ENCODE peak calls at places on chromosomes 4 and X, in seven cellular contexts. One of them, this sample, is unnamed.

GRCh38 chrX:43964936-43965335 is 8.3 kb downstream of the NDP start:
- DNase-seq in cardiac muscle cell: no peak
- DNase-seq in adrenal gland: no peak
- DNase-seq in GM23248: peak; percentile 43
- DNase-seq in stomach: no peak
- DNase-seq in HCT116: no peak
- DNase-seq in A673: no peak
- DNase-seq in this sample: no peak

GRCh38 chrX:17860811-17861495 is at the start of gene RAI2:
- DNase-seq in cardiac muscle cell: peak; percentile 41
- DNase-seq in adrenal gland: peak; percentile 30
- DNase-seq in GM23248: no peak
- DNase-seq in stomach: peak; percentile 59
- DNase-seq in HCT116: no peak
- DNase-seq in A673: peak; percentile 7
- DNase-seq in this sample: peak; percentile 38

GRCh38 chrX:79081895-79082512 is 62.5 kb upstream of the GPR174 start:
- DNase-seq in cardiac muscle cell: peak; percentile 8
- DNase-seq in adrenal gland: no peak
- DNase-seq in GM23248: peak; percentile 28
- DNase-seq in stomach: no peak
- DNase-seq in HCT116: no peak
- DNase-seq in A673: peak; percentile 86
- DNase-seq in this sample: no peak

GRCh38 chr4:152415980-152416379 is 119.9 kb downstream of the FBXW7 start:
- DNase-seq in cardiac muscle cell: no peak
- DNase-seq in adrenal gland: no peak
- DNase-seq in GM23248: peak; percentile 66
- DNase-seq in stomach: no peak
- DNase-seq in HCT116: no peak
- DNase-seq in A673: no peak
- DNase-seq in this sample: no peak

GRCh38 chr4:168633071-168633470 is 136.2 kb downstream of the PALLD start:
- DNase-seq in cardiac muscle cell: no peak
- DNase-seq in adrenal gland: no peak
- DNase-seq in GM23248: no peak
- DNase-seq in stomach: no peak
- DNase-seq in HCT116: no peak
- DNase-seq in A673: peak; percentile 27
- DNase-seq in this sample: no peak

GRCh38 chr4:82611982-82612381 is 50.2 kb upstream of the TMEM150C start:
- DNase-seq in cardiac muscle cell: no peak
- DNase-seq in adrenal gland: no peak
- DNase-seq in GM23248: no peak
- DNase-seq in stomach: no peak
- DNase-seq in HCT116: no peak
- DNase-seq in A673: no peak
- DNase-seq in this sample: no peak

GRCh38 chrX:128365523-128365922 is 313.3 kb upstream of the ACTRT1 start:
- DNase-seq in cardiac muscle cell: no peak
- DNase-seq in adrenal gland: no peak
- DNase-seq in GM23248: no peak
- DNase-seq in stomach: no peak
- DNase-seq in HCT116: no peak
- DNase-seq in A673: no peak
- DNase-seq in this sample: no peak

GRCh38 chr4:17535906-17536305 is 20.9 kb downstream of the CLRN2 start:
- DNase-seq in cardiac muscle cell: no peak
- DNase-seq in adrenal gland: no peak
- DNase-seq in GM23248: no peak
- DNase-seq in stomach: no peak
- DNase-seq in HCT116: peak; percentile 19
- DNase-seq in A673: peak; percentile 17
- DNase-seq in this sample: peak; percentile 29

GRCh38 chr4:172232966-172233365 is 419.8 kb downstream of the GALNTL6 start:
- DNase-seq in cardiac muscle cell: peak; percentile 30
- DNase-seq in adrenal gland: no peak
- DNase-seq in GM23248: no peak
- DNase-seq in stomach: no peak
- DNase-seq in HCT116: peak; percentile 29
- DNase-seq in A673: peak; percentile 29
- DNase-seq in this sample: peak; percentile 48

GRCh38 chr4:98484031-98484430 is 174.4 kb downstream of the TSPAN5 start:
- DNase-seq in cardiac muscle cell: no peak
- DNase-seq in adrenal gland: no peak
- DNase-seq in GM23248: peak; percentile 42
- DNase-seq in stomach: no peak
- DNase-seq in HCT116: no peak
- DNase-seq in A673: no peak
- DNase-seq in this sample: no peak

GRCh38 chr4:93897559-93897958 is 69.0 kb downstream of the ATOH1 start:
- DNase-seq in cardiac muscle cell: peak; percentile 23
- DNase-seq in adrenal gland: no peak
- DNase-seq in GM23248: peak; percentile 19
- DNase-seq in stomach: no peak
- DNase-seq in HCT116: peak; percentile 6
- DNase-seq in A673: peak; percentile 14
- DNase-seq in this sample: no peak

GRCh38 chrX:25004485-25005032 is 11.2 kb downstream of the ARX start:
- DNase-seq in cardiac muscle cell: no peak
- DNase-seq in adrenal gland: no peak
- DNase-seq in GM23248: no peak
- DNase-seq in stomach: no peak
- DNase-seq in HCT116: no peak
- DNase-seq in A673: no peak
- DNase-seq in this sample: no peak

GRCh38 chrX:25006586-25007058 is 9.1 kb downstream of the ARX start:
- DNase-seq in cardiac muscle cell: no peak
- DNase-seq in adrenal gland: no peak
- DNase-seq in GM23248: no peak
- DNase-seq in stomach: no peak
- DNase-seq in HCT116: no peak
- DNase-seq in A673: no peak
- DNase-seq in this sample: no peak

GRCh38 chrX:25005034-25005381 is 10.8 kb downstream of the ARX start:
- DNase-seq in cardiac muscle cell: no peak
- DNase-seq in adrenal gland: no peak
- DNase-seq in GM23248: no peak
- DNase-seq in stomach: no peak
- DNase-seq in HCT116: no peak
- DNase-seq in A673: no peak
- DNase-seq in this sample: no peak

GRCh38 chrX:25004040-25004439 is 11.7 kb downstream of the ARX start:
- DNase-seq in cardiac muscle cell: no peak
- DNase-seq in adrenal gland: no peak
- DNase-seq in GM23248: no peak
- DNase-seq in stomach: no peak
- DNase-seq in HCT116: no peak
- DNase-seq in A673: no peak
- DNase-seq in this sample: no peak

GRCh38 chrX:25005382-25006185 is 10.2 kb downstream of the ARX start:
- DNase-seq in cardiac muscle cell: no peak
- DNase-seq in adrenal gland: no peak
- DNase-seq in GM23248: peak; percentile 26
- DNase-seq in stomach: no peak
- DNase-seq in HCT116: no peak
- DNase-seq in A673: no peak
- DNase-seq in this sample: no peak
- H3K4me3 ChIP-seq in cardiac muscle cell: peak overlapping the region; percentile 10
- H3K4me3 ChIP-seq in adrenal gland: no peak overlapping the region
- H3K4me3 ChIP-seq in GM23248: no peak overlapping the region
- H3K4me3 ChIP-seq in stomach: peak overlapping the region; percentile 30
- H3K4me3 ChIP-seq in HCT116: no peak overlapping the region
- H3K4me3 ChIP-seq in A673: no peak overlapping the region
- H3K4me3 ChIP-seq in this sample: no peak overlapping the region

GRCh38 chr4:184775854-184776555 is 42.1 kb upstream of the CENPU start:
- DNase-seq in cardiac muscle cell: no peak
- DNase-seq in adrenal gland: no peak
- DNase-seq in GM23248: no peak
- DNase-seq in stomach: no peak
- DNase-seq in HCT116: no peak
- DNase-seq in A673: no peak
- DNase-seq in this sample: no peak

GRCh38 chr4:184774152-184774551 is 40.3 kb upstream of the CENPU start:
- DNase-seq in cardiac muscle cell: no peak
- DNase-seq in adrenal gland: no peak
- DNase-seq in GM23248: no peak
- DNase-seq in stomach: no peak
- DNase-seq in HCT116: no peak
- DNase-seq in A673: no peak
- DNase-seq in this sample: no peak

GRCh38 chr4:184778325-184778724 is 44.4 kb upstream of the CENPU start:
- DNase-seq in cardiac muscle cell: no peak
- DNase-seq in adrenal gland: no peak
- DNase-seq in GM23248: no peak
- DNase-seq in stomach: no peak
- DNase-seq in HCT116: no peak
- DNase-seq in A673: no peak
- DNase-seq in this sample: no peak

GRCh38 chr4:184776821-184777220 is 42.9 kb upstream of the CENPU start:
- DNase-seq in cardiac muscle cell: no peak
- DNase-seq in adrenal gland: no peak
- DNase-seq in GM23248: no peak
- DNase-seq in stomach: no peak
- DNase-seq in HCT116: no peak
- DNase-seq in A673: no peak
- DNase-seq in this sample: no peak
- H3K36me3 ChIP-seq in cardiac muscle cell: peaks cover 31% of the 10 kb centered on the region
- H3K36me3 ChIP-seq in adrenal gland: no peaks in the 10 kb centered on the region
- H3K36me3 ChIP-seq in GM23248: peaks cover 10% of the 10 kb centered on the region
- H3K36me3 ChIP-seq in stomach: peaks cover 59% of the 10 kb centered on the region
- H3K36me3 ChIP-seq in HCT116: no peaks in the 10 kb centered on the region
- H3K36me3 ChIP-seq in A673: no peaks in the 10 kb centered on the region
- H3K36me3 ChIP-seq in this sample: no peaks in the 10 kb centered on the region

GRCh38 chr4:113760094-113760851 is 1.3 kb downstream of the CAMK2D start:
- DNase-seq in cardiac muscle cell: peak; percentile 44
- DNase-seq in adrenal gland: peak; percentile 38
- DNase-seq in GM23248: peak; percentile 65
- DNase-seq in stomach: peak; percentile 32
- DNase-seq in HCT116: no peak
- DNase-seq in A673: peak; percentile 67
- DNase-seq in this sample: peak; percentile 25
- H3K4me3 ChIP-seq in cardiac muscle cell: peak overlapping the region; percentile 77
- H3K4me3 ChIP-seq in adrenal gland: peak overlapping the region; percentile 83
- H3K4me3 ChIP-seq in GM23248: peak overlapping the region; percentile 87
- H3K4me3 ChIP-seq in stomach: peak overlapping the region; percentile 68
- H3K4me3 ChIP-seq in HCT116: peak overlapping the region; percentile 88
- H3K4me3 ChIP-seq in A673: peak overlapping the region; percentile 84
- H3K4me3 ChIP-seq in this sample: peak overlapping the region; percentile 88

DNA sequence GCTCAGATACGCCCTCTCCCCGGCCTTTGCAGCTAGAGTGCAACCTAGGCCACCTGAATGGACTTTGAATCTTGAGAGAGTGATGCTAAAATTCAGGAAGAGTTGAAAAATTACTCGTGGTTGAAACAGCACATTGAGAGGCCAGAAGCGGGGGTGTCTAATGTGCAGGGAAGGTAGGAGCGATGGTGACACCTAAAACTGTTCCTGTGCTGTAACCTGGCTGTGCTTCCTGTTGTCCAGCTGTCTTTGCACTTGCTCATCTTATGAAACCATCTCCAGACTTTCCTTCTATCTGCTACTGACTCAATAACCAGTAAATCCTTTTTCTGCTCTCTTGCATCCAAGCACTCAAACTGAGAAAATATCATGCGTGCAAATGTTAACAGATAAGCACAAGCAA is 106.4 kb upstream of the RPS6KA3 start:
- DNase-seq in cardiac muscle cell: no peak
- DNase-seq in adrenal gland: no peak
- DNase-seq in GM23248: no peak
- DNase-seq in stomach: no peak
- DNase-seq in HCT116: no peak
- DNase-seq in A673: no peak
- DNase-seq in this sample: no peak
- H3K36me3 ChIP-seq in cardiac muscle cell: no peaks in the 10 kb centered on the region
- H3K36me3 ChIP-seq in adrenal gland: no peaks in the 10 kb centered on the region
- H3K36me3 ChIP-seq in GM23248: no peaks in the 10 kb centered on the region
- H3K36me3 ChIP-seq in stomach: no peaks in the 10 kb centered on the region
- H3K36me3 ChIP-seq in HCT116: no peaks in the 10 kb centered on the region
- H3K36me3 ChIP-seq in A673: no peaks in the 10 kb centered on the region
- H3K36me3 ChIP-seq in this sample: no peaks in the 10 kb centered on the region

This sample was measured in BE2C.